ENCODE peak calls at places on chromosomes 1 and 21, in eight cellular contexts. I is neural progenitor cell; U is cardiac muscle cell; V is lung; W is mesendoderm; Z is pancreas; F is CD8-positive, alpha-beta memory T cell; S is brain microvascular endothelial cell. G is an unnamed sample. For H3K27me3, the result is how much of the 10 kb centered on the place peaks cover.

GRCh38 chr1:24385160-24385939 is 28.2 kb downstream of the STPG1 start:
- DNase-seq in I (peak), U (peak), V (peak), W (peak), Z (no peak), F (no peak), S (peak), G (no peak)

GRCh38 chr1:58047265-58047858 is 499.2 kb downstream of the OMA1 start:
- DNase-seq in I (peak), U (peak), V (no peak), W (no peak), Z (no peak), F (no peak), S (no peak), G (no peak)

GRCh38 chr1:88683516-88683847 is 591 bp upstream of the PKN2 start:
- DNase-seq in I (no peak), U (peak), V (peak), W (no peak), Z (peak), F (peak), S (peak), G (no peak)

GRCh38 chr1:83114136-83114834 is 884.6 kb downstream of the TTLL7 start:
- DNase-seq in I (no peak), U (no peak), V (no peak), W (no peak), Z (no peak), F (no peak), S (no peak), G (no peak)

GRCh38 chr21:41068411-41069304 is 99.3 kb upstream of the BACE2 start:
- DNase-seq in I (peak), U (peak), V (peak), W (peak), Z (peak), F (no peak), S (peak), G (peak)

GRCh38 chr1:29243863-29244185 is 7.5 kb downstream of the PTPRU start:
- DNase-seq in I (no peak), U (no peak), V (no peak), W (no peak), Z (no peak), F (no peak), S (peak), G (no peak)

GRCh38 chr1:163155606-163156005 is 47.1 kb downstream of the RGS5 start:
- DNase-seq in I (no peak), U (no peak), V (no peak), W (no peak), Z (no peak), F (no peak), S (no peak), G (no peak)

GRCh38 chr1:241808265-241808664 is 39.7 kb upstream of the EXO1 start:
- DNase-seq in I (no peak), U (no peak), V (no peak), W (no peak), Z (no peak), F (no peak), S (no peak), G (no peak)

GRCh38 chr1:167430134-167430848 is 88.0 kb downstream of the CD247 start:
- DNase-seq in I (no peak), U (no peak), V (no peak), W (no peak), Z (no peak), F (peak), S (no peak), G (no peak)

GRCh38 chr1:200330770-200331428 is 78.9 kb downstream of the ZNF281 start:
- DNase-seq in I (peak), U (peak), V (no peak), W (peak), Z (no peak), F (no peak), S (no peak), G (no peak)

GRCh38 chr1:28035420-28035819 is 53.0 kb downstream of the EYA3 start:
- DNase-seq in I (no peak), U (no peak), V (no peak), W (no peak), Z (no peak), F (no peak), S (no peak), G (no peak)

GRCh38 chr1:233993651-233994050 is 89.2 kb downstream of the SLC35F3 start:
- DNase-seq in I (no peak), U (no peak), V (no peak), W (peak), Z (no peak), F (no peak), S (no peak), G (peak)

GRCh38 chr1:148264374-148265276 is 112.5 kb upstream of the NBPF11 start:
- DNase-seq in I (peak), U (peak), V (no peak), W (peak), Z (no peak), F (no peak), S (peak), G (no peak)

GRCh38 chr1:56550132-56550531 is 29.2 kb downstream of the PLPP3 start:
- DNase-seq in I (peak), U (no peak), V (no peak), W (peak), Z (no peak), F (no peak), S (no peak), G (no peak)

GRCh38 chr1:116255933-116256649 is 117.0 kb upstream of the ATP1A1 start:
- DNase-seq in I (no peak), U (no peak), V (no peak), W (no peak), Z (no peak), F (no peak), S (peak), G (peak)

GRCh38 chr1:79128726-79129125 is 122.2 kb upstream of the ADGRL4 start:
- DNase-seq in I (no peak), U (no peak), V (no peak), W (no peak), Z (no peak), F (no peak), S (peak), G (peak)

GRCh38 chr1:206909883-206910318 is 11.8 kb downstream of the FCMR start:
- DNase-seq in I (peak), U (no peak), V (peak), W (peak), Z (no peak), F (no peak), S (no peak), G (no peak)
- H3K4me3 ChIP-seq in I (peak), U (peak), V (peak), W (peak), Z (peak), F (peak), S (peak), G (peak)

DNA sequence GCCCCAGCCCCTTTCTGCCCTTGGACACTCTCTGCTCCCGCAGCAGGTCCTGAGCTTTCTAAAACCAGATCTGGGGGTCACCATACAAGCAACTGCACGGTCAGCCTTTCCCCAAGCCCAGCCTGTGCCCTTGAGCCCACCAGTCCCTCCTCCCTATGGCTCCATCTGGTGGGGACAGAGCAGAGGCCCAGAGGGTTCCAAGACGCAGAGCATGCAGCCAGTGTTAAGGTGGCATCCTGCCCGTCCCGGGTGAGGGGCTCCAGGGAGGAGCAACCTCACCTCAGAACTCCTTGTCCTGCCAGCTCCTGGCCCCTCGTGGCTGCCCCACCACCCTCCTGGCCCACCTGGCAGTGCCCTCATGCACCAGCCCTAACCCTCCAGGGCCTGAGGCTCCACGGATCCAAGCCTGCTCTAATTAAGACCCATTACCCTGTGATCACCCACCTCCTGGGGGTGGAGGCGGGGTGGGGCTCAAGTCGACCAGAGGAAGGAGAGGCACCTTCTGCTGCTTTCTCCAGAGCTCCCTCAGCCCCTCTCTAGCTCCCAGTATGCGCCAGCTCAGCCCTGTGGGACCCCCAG is 8.5 kb downstream of the CHD5 start:
- DNase-seq in I (peak), U (peak), V (no peak), W (peak), Z (no peak), F (no peak), S (no peak), G (no peak)
- H3K27me3 ChIP-seq in I (under half), U (under half), V (under half), W (under half), Z (under half), F (under half), S (under half), G (half or more)

GRCh38 chr1:159957824-159958268 is 3.8 kb upstream of the SLAMF9 start:
- DNase-seq in I (no peak), U (no peak), V (no peak), W (no peak), Z (peak), F (no peak), S (no peak), G (no peak)

GRCh38 chr1:159962176-159962575 is 8.1 kb upstream of the SLAMF9 start:
- DNase-seq in I (no peak), U (no peak), V (no peak), W (no peak), Z (no peak), F (no peak), S (no peak), G (no peak)

GRCh38 chr1:159959451-159959850 is 5.4 kb upstream of the SLAMF9 start:
- DNase-seq in I (no peak), U (no peak), V (no peak), W (peak), Z (no peak), F (no peak), S (no peak), G (peak)

GRCh38 chr1:159958721-159959380 is 4.8 kb upstream of the SLAMF9 start:
- DNase-seq in I (no peak), U (no peak), V (no peak), W (peak), Z (no peak), F (no peak), S (no peak), G (no peak)

GRCh38 chr1:159960721-159961381 is 6.8 kb upstream of the SLAMF9 start:
- DNase-seq in I (no peak), U (no peak), V (no peak), W (no peak), Z (no peak), F (no peak), S (peak), G (no peak)
- H3K4me3 ChIP-seq in I (no peak), U (no peak), V (no peak), W (no peak), Z (no peak), F (no peak), S (no peak), G (no peak)

DNA sequence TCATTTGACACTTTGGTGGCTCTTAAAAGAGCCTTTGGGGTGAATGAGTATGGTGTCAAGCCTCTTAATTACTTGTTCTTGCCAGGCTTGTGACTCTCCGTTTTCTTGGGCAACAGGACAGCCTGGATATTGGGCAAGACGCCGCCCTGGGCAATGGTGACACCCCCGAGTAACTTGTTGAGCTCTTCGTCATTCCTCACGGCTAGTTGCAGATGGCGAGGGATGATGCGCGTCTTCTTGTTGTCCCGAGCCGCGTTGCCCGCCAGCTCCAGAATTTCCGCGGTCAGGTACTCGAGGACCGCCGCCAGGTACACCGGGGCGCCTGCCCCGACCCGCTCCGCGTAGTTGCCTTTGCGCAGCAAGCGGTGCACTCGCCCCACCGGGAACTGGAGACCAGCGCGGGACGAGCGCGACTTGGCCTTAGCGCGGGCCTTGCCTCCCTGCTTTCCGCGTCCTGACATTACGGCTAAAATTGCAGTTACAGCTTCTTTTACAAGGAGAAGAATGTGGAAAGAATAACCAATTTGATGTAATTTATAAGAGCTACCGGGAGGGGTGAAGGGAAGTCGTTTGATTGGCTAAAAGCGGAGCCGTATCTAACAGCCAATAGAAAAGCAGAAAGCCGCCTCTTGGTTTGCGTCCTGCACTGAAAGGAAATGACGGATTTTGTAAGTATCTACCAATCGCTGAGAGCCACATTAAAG is 11.8 kb upstream of the BOLA1 start:
- DNase-seq in I (peak), U (peak), V (peak), W (peak), Z (peak), F (peak), S (peak), G (peak)
- H3K27me3 ChIP-seq in I (under half), U (under half), V (under half), W (under half), Z (under half), F (under half), S (under half), G (under half)